ENCODE peak calls at places on chromosomes 4 and X, in four cellular contexts. K is body of pancreas, V is mammary epithelial cell, L is BE2C. S is an unnamed sample.

GRCh38 chr4:151743128-151743854 is 17.5 kb downstream of the GATB start:
- DNase-seq in K (no peak), V (peak; percentile 31), L (no peak), S (no peak)

GRCh38 chrX:55220119-55220794 is at the start of gene PAGE5:
- DNase-seq in K (no peak), V (no peak), L (no peak), S (no peak)

GRCh38 chrX:76148011-76148665 is 24.7 kb upstream of the PBDC1 start:
- DNase-seq in K (peak; percentile 14), V (peak; percentile 53), L (no peak), S (no peak)

GRCh38 chrX:118189628-118190027 is 73.0 kb upstream of the KLHL13 start:
- DNase-seq in K (peak; percentile 47), V (no peak), L (peak; percentile 66), S (peak; percentile 77)

GRCh38 chrX:108309144-108309543 is 129.1 kb downstream of the COL4A6 start:
- DNase-seq in K (no peak), V (no peak), L (no peak), S (no peak)

GRCh38 chrX:121160987-121161386 is 113.6 kb downstream of the GLUD2 start:
- DNase-seq in K (no peak), V (no peak), L (no peak), S (no peak)

GRCh38 chr4:148058160-148058859 is 326.4 kb downstream of the ARHGAP10 start:
- DNase-seq in K (no peak), V (no peak), L (no peak), S (no peak)

GRCh38 chrX:137353404-137353803 is 212.5 kb upstream of the ZIC3 start:
- DNase-seq in K (no peak), V (no peak), L (no peak), S (no peak)

GRCh38 chrX:14528629-14529287 is 578 bp upstream of the GLRA2 start:
- DNase-seq in K (peak; percentile 45), V (peak; percentile 60), L (peak; percentile 68), S (peak; percentile 16)
- H3K4me3 ChIP-seq in K (no peak overlapping the region), V (no peak overlapping the region), L (no peak overlapping the region), S (peak overlapping the region; percentile 16)

GRCh38 chr4:5824635-5825034 is 68.3 kb downstream of the CRMP1 start:
- DNase-seq in K (no peak), V (peak; percentile 18), L (no peak), S (peak; percentile 23)
- H3K36me3 ChIP-seq in K (peaks cover under 1% of the 10 kb centered on the region), V (peaks cover 8% of the 10 kb centered on the region), L (peaks cover 88% of the 10 kb centered on the region), S (no peaks in the 10 kb centered on the region)

DNA sequence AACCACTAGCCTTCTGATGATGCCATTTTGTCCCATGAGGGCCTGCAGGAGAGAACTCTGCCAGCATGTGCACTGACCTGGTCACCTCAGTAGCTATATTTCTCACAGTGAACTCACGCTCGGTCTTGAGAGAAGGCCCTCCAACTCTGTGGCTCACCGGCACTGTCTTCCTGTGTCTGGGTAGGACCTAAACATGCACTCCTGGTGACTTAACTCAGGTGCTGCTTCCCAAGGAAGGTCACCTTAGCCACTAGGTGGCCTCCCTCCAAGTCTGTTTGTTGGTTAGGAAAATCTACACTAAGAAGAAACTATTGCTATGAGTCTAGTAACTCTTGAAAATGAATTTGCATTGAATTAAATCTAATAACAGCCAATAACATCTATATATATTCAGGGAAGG is 24.8 kb downstream of the TLR10 start:
- DNase-seq in K (peak; percentile 18), V (no peak), L (no peak), S (peak; percentile 10)
- TF ChIP-seq CTCF in K (peak; percentile 37), V (peak; percentile 53), L (peak; percentile 38), S (peak; percentile 10)

DNA sequence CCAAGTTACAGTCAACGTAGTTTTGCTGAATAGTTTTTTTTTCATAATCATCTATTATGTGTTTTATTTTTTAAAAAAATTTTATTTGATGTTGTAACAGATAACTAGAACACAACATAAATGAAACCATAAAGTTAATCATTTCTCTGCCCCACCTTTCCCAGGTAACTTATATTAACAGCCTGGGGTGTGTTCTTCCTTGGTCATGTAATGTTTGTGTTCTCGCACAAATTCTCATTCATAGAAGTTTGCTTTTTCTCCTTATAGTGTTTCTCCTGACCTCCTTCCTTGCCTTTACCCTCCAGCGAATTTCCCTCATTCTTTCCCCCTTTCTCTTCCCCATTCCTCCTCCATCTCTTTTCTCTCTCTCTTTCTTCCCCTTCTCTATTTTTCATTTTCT is 214.8 kb downstream of the SOWAHB start:
- DNase-seq in K (no peak), V (no peak), L (no peak), S (no peak)
- H3K4me3 ChIP-seq in K (no peak overlapping the region), V (no peak overlapping the region), L (no peak overlapping the region), S (no peak overlapping the region)

GRCh38 chr4:146343776-146344175 is 129.4 kb downstream of the REELD1 start:
- DNase-seq in K (no peak), V (no peak), L (no peak), S (no peak)

GRCh38 chr4:146343199-146343598 is 128.9 kb downstream of the REELD1 start:
- DNase-seq in K (no peak), V (no peak), L (no peak), S (no peak)

GRCh38 chr4:146346276-146346675 is 131.9 kb downstream of the REELD1 start:
- DNase-seq in K (no peak), V (no peak), L (no peak), S (no peak)

GRCh38 chr4:146349306-146349705 is 135.0 kb downstream of the REELD1 start:
- DNase-seq in K (no peak), V (peak; percentile 25), L (no peak), S (no peak)

DNA sequence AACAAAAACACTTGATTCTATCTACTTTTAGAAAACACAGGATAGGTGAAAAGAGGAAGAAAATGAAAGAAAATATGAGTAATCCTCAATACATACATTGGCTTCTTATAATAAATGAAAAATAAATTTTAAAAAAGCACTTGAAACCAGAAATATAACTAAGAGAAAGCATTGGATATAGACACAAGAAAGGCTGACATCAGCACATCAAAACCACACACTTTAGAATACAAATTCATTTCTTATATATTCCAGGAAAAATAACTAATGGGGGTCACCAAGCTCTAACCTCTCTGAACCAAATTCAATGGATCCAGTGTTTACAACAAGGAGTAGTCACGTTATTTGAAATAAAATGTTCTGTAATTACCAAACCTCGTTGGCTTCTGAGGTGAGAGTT is 133.5 kb downstream of the REELD1 start:
- DNase-seq in K (no peak), V (no peak), L (no peak), S (no peak)
- H3K36me3 ChIP-seq in K (no peaks in the 10 kb centered on the region), V (no peaks in the 10 kb centered on the region), L (no peaks in the 10 kb centered on the region), S (no peaks in the 10 kb centered on the region)